ENCODE peak calls at places on chromosomes 7 and 10, in ten cellular contexts. T, D, E, R, A, J, H, G, O and C are unnamed samples.

GRCh38 chr7:134355925-134356324 is 39.2 kb upstream of the SLC35B4 start:
- DNase-seq in T (no peak), D (no peak), E (peak; percentile 16), R (peak; percentile 16), A (peak; percentile 41), J (peak; percentile 51), H (no peak), G (peak; percentile 66), O (no peak), C (no peak)

GRCh38 chr10:113742466-113742865 is 9.0 kb upstream of the PLEKHS1 start:
- DNase-seq in T (no peak), D (no peak), E (no peak), R (no peak), A (no peak), J (no peak), H (no peak), G (no peak), O (no peak), C (no peak)

GRCh38 chr7:69208848-69209247 is 389.4 kb upstream of the AUTS2 start:
- DNase-seq in T (no peak), D (peak; percentile 5), E (no peak), R (no peak), A (no peak), J (no peak), H (peak; percentile 94), G (no peak), O (no peak), C (no peak)

GRCh38 chr10:9311702-9312499 is 1257.4 kb downstream of the GATA3 start:
- DNase-seq in T (no peak), D (no peak), E (no peak), R (no peak), A (no peak), J (no peak), H (no peak), G (no peak), O (no peak), C (no peak)

GRCh38 chr7:105782391-105783063 is 93.9 kb downstream of the ATXN7L1 start:
- DNase-seq in T (no peak), D (no peak), E (peak; percentile 91), R (no peak), A (no peak), J (no peak), H (no peak), G (no peak), O (peak; percentile 94), C (no peak)

GRCh38 chr7:50068850-50069551 is 24.0 kb downstream of the ZPBP start:
- DNase-seq in T (peak; percentile 58), D (peak; percentile 64), E (peak; percentile 75), R (peak; percentile 60), A (no peak), J (peak; percentile 34), H (peak; percentile 69), G (peak; percentile 57), O (peak; percentile 66), C (no peak)

GRCh38 chr7:91348686-91349085 is 84.5 kb downstream of the FZD1 start:
- DNase-seq in T (no peak), D (no peak), E (no peak), R (no peak), A (no peak), J (no peak), H (no peak), G (no peak), O (peak; percentile 47), C (no peak)

GRCh38 chr10:79148452-79149344 is 79.9 kb downstream of the ZMIZ1 start:
- DNase-seq in T (peak; percentile 46), D (peak; percentile 92), E (peak; percentile 81), R (peak; percentile 82), A (peak; percentile 74), J (no peak), H (no peak), G (peak; percentile 69), O (peak; percentile 71), C (peak; percentile 83)

GRCh38 chr7:568681-569035 is 49.0 kb upstream of the PDGFA start:
- DNase-seq in T (peak; percentile 46), D (no peak), E (no peak), R (no peak), A (no peak), J (peak; percentile 17), H (no peak), G (no peak), O (no peak), C (no peak)

GRCh38 chr7:102933763-102934162 is 21.0 kb downstream of the LRRC17 start:
- DNase-seq in T (peak; percentile 76), D (peak; percentile 88), E (no peak), R (peak; percentile 7), A (peak; percentile 34), J (no peak), H (no peak), G (peak; percentile 33), O (peak; percentile 97), C (peak; percentile 63)

GRCh38 chr10:69898524-69898923 is 96.8 kb downstream of the COL13A1 start:
- DNase-seq in T (peak; percentile 32), D (no peak), E (no peak), R (no peak), A (peak; percentile 75), J (no peak), H (no peak), G (peak; percentile 82), O (no peak), C (no peak)

GRCh38 chr7:24283900-24284698 is at the start of gene NPY:
- DNase-seq in T (no peak), D (no peak), E (no peak), R (peak; percentile 5), A (no peak), J (no peak), H (no peak), G (no peak), O (peak; percentile 4), C (no peak)

GRCh38 chr7:150971242-150972048 is 6.7 kb downstream of the KCNH2 start:
- DNase-seq in T (no peak), D (peak; percentile 93), E (no peak), R (no peak), A (no peak), J (no peak), H (no peak), G (no peak), O (no peak), C (no peak)

GRCh38 chr10:79392506-79393176 is 45.4 kb downstream of the PPIF start:
- DNase-seq in T (no peak), D (peak; percentile 36), E (no peak), R (no peak), A (no peak), J (no peak), H (no peak), G (no peak), O (no peak), C (peak; percentile 32)

GRCh38 chr7:47737606-47738005 is 155.7 kb upstream of the TNS3 start:
- DNase-seq in T (no peak), D (peak; percentile 30), E (no peak), R (no peak), A (no peak), J (no peak), H (no peak), G (no peak), O (no peak), C (no peak)

GRCh38 chr7:83850037-83850619 is 201.2 kb upstream of the SEMA3E start:
- DNase-seq in T (no peak), D (no peak), E (no peak), R (no peak), A (no peak), J (no peak), H (no peak), G (no peak), O (no peak), C (no peak)

GRCh38 chr10:71337219-71337625 is 18.2 kb downstream of the SLC29A3 start:
- DNase-seq in T (no peak), D (no peak), E (no peak), R (peak; percentile 84), A (no peak), J (no peak), H (no peak), G (peak; percentile 44), O (no peak), C (no peak)

GRCh38 chr7:136183981-136184380 is 206.8 kb upstream of the MTPN start:
- DNase-seq in T (peak; percentile 28), D (no peak), E (no peak), R (no peak), A (no peak), J (no peak), H (no peak), G (no peak), O (peak; percentile 1), C (no peak)
- H3K4me1 ChIP-seq in T (peaks cover 11% of the 10 kb centered on the region), D (no peaks in the 10 kb centered on the region), E (no peaks in the 10 kb centered on the region), R (peaks cover 5% of the 10 kb centered on the region), A (no peaks in the 10 kb centered on the region), J (no peaks in the 10 kb centered on the region), H (no peaks in the 10 kb centered on the region), G (no peaks in the 10 kb centered on the region), O (no peaks in the 10 kb centered on the region), C (no peaks in the 10 kb centered on the region)

GRCh38 chr7:139680676-139681462 is 96.9 kb downstream of the HIPK2 start:
- DNase-seq in T (peak; percentile 67), D (peak; percentile 74), E (peak; percentile 97), R (peak; percentile 37), A (no peak), J (no peak), H (no peak), G (no peak), O (peak; percentile 99), C (no peak)
- H3K4me1 ChIP-seq in T (peaks cover 36% of the 10 kb centered on the region), D (peaks cover 4% of the 10 kb centered on the region), E (peaks cover 49% of the 10 kb centered on the region), R (peaks cover 63% of the 10 kb centered on the region), A (peaks cover 4% of the 10 kb centered on the region), J (peaks cover 24% of the 10 kb centered on the region), H (no peaks in the 10 kb centered on the region), G (peaks cover 3% of the 10 kb centered on the region), O (peaks cover 43% of the 10 kb centered on the region), C (peaks cover 49% of the 10 kb centered on the region)

GRCh38 chr7:137539111-137539715 is 195.7 kb upstream of the PTN start:
- DNase-seq in T (no peak), D (no peak), E (peak; percentile 74), R (no peak), A (no peak), J (no peak), H (no peak), G (no peak), O (peak; percentile 97), C (no peak)

GRCh38 chr7:137535579-137535978 is 192.0 kb upstream of the PTN start:
- DNase-seq in T (no peak), D (no peak), E (no peak), R (no peak), A (no peak), J (no peak), H (no peak), G (no peak), O (no peak), C (no peak)

DNA sequence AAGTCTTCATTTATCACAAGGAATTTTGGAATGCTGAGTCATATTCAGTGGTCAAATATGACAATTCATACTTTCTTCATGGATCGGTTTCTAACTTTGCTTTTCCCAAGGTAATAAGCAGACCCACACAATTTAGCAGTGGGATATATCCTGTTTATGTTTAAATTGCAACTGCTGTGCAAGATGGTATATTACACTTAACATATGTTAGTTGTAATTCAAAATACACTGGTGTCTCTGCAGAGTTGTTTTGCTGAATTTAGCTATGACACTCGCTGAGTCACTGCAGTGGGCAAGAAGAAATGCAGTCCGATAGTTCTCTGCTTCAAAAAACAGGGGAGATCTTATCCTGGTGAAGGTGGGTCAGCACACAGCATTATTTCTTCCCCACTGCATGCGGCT is 194.8 kb upstream of the PTN start:
- DNase-seq in T (no peak), D (no peak), E (peak; percentile 35), R (no peak), A (no peak), J (no peak), H (no peak), G (no peak), O (peak; percentile 90), C (no peak)
- H3K4me1 ChIP-seq in T (peaks cover 4% of the 10 kb centered on the region), D (no peaks in the 10 kb centered on the region), E (peaks cover 12% of the 10 kb centered on the region), R (no peaks in the 10 kb centered on the region), A (no peaks in the 10 kb centered on the region), J (no peaks in the 10 kb centered on the region), H (no peaks in the 10 kb centered on the region), G (no peaks in the 10 kb centered on the region), O (peaks cover 7% of the 10 kb centered on the region), C (no peaks in the 10 kb centered on the region)

GRCh38 chr10:103843045-103843444 is 12.3 kb downstream of the SH3PXD2A start:
- DNase-seq in T (no peak), D (no peak), E (no peak), R (no peak), A (no peak), J (no peak), H (no peak), G (no peak), O (no peak), C (no peak)
- H3K4me1 ChIP-seq in T (peaks cover 36% of the 10 kb centered on the region), D (no peaks in the 10 kb centered on the region), E (peaks cover 33% of the 10 kb centered on the region), R (peaks cover 25% of the 10 kb centered on the region), A (peaks cover 71% of the 10 kb centered on the region), J (peaks cover 8% of the 10 kb centered on the region), H (no peaks in the 10 kb centered on the region), G (peaks cover 42% of the 10 kb centered on the region), O (peaks cover 15% of the 10 kb centered on the region), C (peaks cover 38% of the 10 kb centered on the region)